ENCODE peak calls at places on chromosome 10, in seven cellular contexts. One of them, this sample, is unnamed.

GRCh38 chr10:78865518-78865835 is 203.3 kb upstream of the ZMIZ1 start:
- DNase-seq in KG1: no peak
- DNase-seq in GM20000: no peak
- DNase-seq in Ammon's horn: peak; percentile 75
- DNase-seq in GDM1: no peak
- DNase-seq in fibroblast of pulmonary artery: peak; percentile 13
- DNase-seq in T-helper 22 cell: no peak
- DNase-seq in this sample: no peak

GRCh38 chr10:47195274-47195885 is 104.6 kb upstream of the GDF10 start:
- DNase-seq in KG1: no peak
- DNase-seq in Ammon's horn: no peak
- DNase-seq in GM20000: no peak
- DNase-seq in GDM1: no peak
- DNase-seq in fibroblast of pulmonary artery: no peak
- DNase-seq in T-helper 22 cell: no peak
- DNase-seq in this sample: no peak

GRCh38 chr10:47269294-47269693 is 30.7 kb upstream of the GDF10 start:
- DNase-seq in KG1: no peak
- DNase-seq in fibroblast of pulmonary artery: no peak
- DNase-seq in Ammon's horn: no peak
- DNase-seq in T-helper 22 cell: no peak
- DNase-seq in GM20000: no peak
- DNase-seq in GDM1: no peak
- DNase-seq in this sample: no peak

GRCh38 chr10:122242266-122242665 is 28.8 kb upstream of the BTBD16 start:
- DNase-seq in Ammon's horn: no peak
- DNase-seq in fibroblast of pulmonary artery: no peak
- DNase-seq in GM20000: no peak
- DNase-seq in T-helper 22 cell: no peak
- DNase-seq in KG1: no peak
- DNase-seq in GDM1: no peak
- DNase-seq in this sample: no peak

GRCh38 chr10:101888251-101888949 is 44.8 kb upstream of the KCNIP2 start:
- DNase-seq in KG1: no peak
- DNase-seq in T-helper 22 cell: no peak
- DNase-seq in fibroblast of pulmonary artery: no peak
- DNase-seq in GM20000: no peak
- DNase-seq in GDM1: no peak
- DNase-seq in Ammon's horn: peak; percentile 56
- DNase-seq in this sample: no peak

GRCh38 chr10:5343979-5344378 is 20.8 kb upstream of the UCN3 start:
- DNase-seq in T-helper 22 cell: no peak
- DNase-seq in fibroblast of pulmonary artery: no peak
- DNase-seq in KG1: no peak
- DNase-seq in Ammon's horn: no peak
- DNase-seq in GDM1: no peak
- DNase-seq in GM20000: no peak
- DNase-seq in this sample: no peak

GRCh38 chr10:119216137-119216536 is 8.8 kb downstream of the GRK5 start:
- DNase-seq in fibroblast of pulmonary artery: no peak
- DNase-seq in GM20000: no peak
- DNase-seq in T-helper 22 cell: no peak
- DNase-seq in GDM1: no peak
- DNase-seq in Ammon's horn: no peak
- DNase-seq in KG1: no peak
- DNase-seq in this sample: no peak

GRCh38 chr10:45555789-45556188 is 116.8 kb downstream of the ZFAND4 start:
- DNase-seq in fibroblast of pulmonary artery: peak; percentile 63
- DNase-seq in KG1: no peak
- DNase-seq in GDM1: no peak
- DNase-seq in GM20000: no peak
- DNase-seq in Ammon's horn: no peak
- DNase-seq in T-helper 22 cell: no peak
- DNase-seq in this sample: no peak

GRCh38 chr10:9605231-9605630 is 1412.4 kb upstream of the CELF2 start:
- DNase-seq in KG1: no peak
- DNase-seq in GDM1: no peak
- DNase-seq in GM20000: no peak
- DNase-seq in T-helper 22 cell: no peak
- DNase-seq in fibroblast of pulmonary artery: no peak
- DNase-seq in Ammon's horn: no peak
- DNase-seq in this sample: no peak

GRCh38 chr10:133391761-133392518 is 2.0 kb upstream of the MTG1 start:
- DNase-seq in Ammon's horn: no peak
- DNase-seq in GM20000: peak; percentile 35
- DNase-seq in GDM1: no peak
- DNase-seq in T-helper 22 cell: no peak
- DNase-seq in KG1: no peak
- DNase-seq in fibroblast of pulmonary artery: no peak
- DNase-seq in this sample: no peak

GRCh38 chr10:76911184-76911583 is 726.4 kb downstream of the KCNMA1 start:
- DNase-seq in T-helper 22 cell: no peak
- DNase-seq in KG1: no peak
- DNase-seq in GDM1: no peak
- DNase-seq in Ammon's horn: peak; percentile 35
- DNase-seq in GM20000: no peak
- DNase-seq in fibroblast of pulmonary artery: no peak
- DNase-seq in this sample: no peak

GRCh38 chr10:29731760-29732159 is 97.0 kb upstream of the SVIL start:
- DNase-seq in KG1: no peak
- DNase-seq in fibroblast of pulmonary artery: no peak
- DNase-seq in T-helper 22 cell: no peak
- DNase-seq in GDM1: no peak
- DNase-seq in GM20000: no peak
- DNase-seq in Ammon's horn: peak; percentile 31
- DNase-seq in this sample: no peak

GRCh38 chr10:19922236-19922963 is 106.2 kb downstream of the PLXDC2 start:
- DNase-seq in Ammon's horn: no peak
- DNase-seq in GM20000: no peak
- DNase-seq in T-helper 22 cell: no peak
- DNase-seq in KG1: no peak
- DNase-seq in GDM1: no peak
- DNase-seq in fibroblast of pulmonary artery: peak; percentile 82
- DNase-seq in this sample: no peak

GRCh38 chr10:67697646-67698245 is 1.8 kb upstream of the CTNNA3 start:
- DNase-seq in fibroblast of pulmonary artery: peak; percentile 74
- DNase-seq in KG1: peak; percentile 2
- DNase-seq in Ammon's horn: peak; percentile 72
- DNase-seq in GM20000: peak; percentile 60
- DNase-seq in T-helper 22 cell: no peak
- DNase-seq in GDM1: peak; percentile 25
- DNase-seq in this sample: no peak

GRCh38 chr10:70540089-70540788 is 61.7 kb downstream of the PALD1 start:
- DNase-seq in GM20000: peak; percentile 74
- DNase-seq in Ammon's horn: no peak
- DNase-seq in T-helper 22 cell: no peak
- DNase-seq in KG1: no peak
- DNase-seq in GDM1: no peak
- DNase-seq in fibroblast of pulmonary artery: peak; percentile 20
- DNase-seq in this sample: no peak

GRCh38 chr10:73908853-73909611 is 1.9 kb upstream of the PLAU start:
- DNase-seq in GDM1: peak; percentile 28
- DNase-seq in T-helper 22 cell: peak; percentile 36
- DNase-seq in Ammon's horn: no peak
- DNase-seq in GM20000: peak; percentile 77
- DNase-seq in fibroblast of pulmonary artery: peak; percentile 95
- DNase-seq in KG1: no peak
- DNase-seq in this sample: peak; percentile 27

GRCh38 chr10:71684356-71685173 is 35.0 kb downstream of the C10orf105 start:
- DNase-seq in T-helper 22 cell: no peak
- DNase-seq in fibroblast of pulmonary artery: no peak
- DNase-seq in GDM1: no peak
- DNase-seq in GM20000: no peak
- DNase-seq in Ammon's horn: no peak
- DNase-seq in KG1: no peak
- DNase-seq in this sample: no peak

GRCh38 chr10:129224065-129224464 is 243.0 kb upstream of the MGMT start:
- DNase-seq in T-helper 22 cell: no peak
- DNase-seq in Ammon's horn: no peak
- DNase-seq in GDM1: no peak
- DNase-seq in KG1: no peak
- DNase-seq in fibroblast of pulmonary artery: no peak
- DNase-seq in GM20000: no peak
- DNase-seq in this sample: no peak

GRCh38 chr10:131964298-131964697 is 17.4 kb downstream of the BNIP3 start:
- DNase-seq in Ammon's horn: no peak
- DNase-seq in GDM1: no peak
- DNase-seq in KG1: no peak
- DNase-seq in fibroblast of pulmonary artery: no peak
- DNase-seq in GM20000: no peak
- DNase-seq in T-helper 22 cell: no peak
- DNase-seq in this sample: no peak

GRCh38 chr10:113849140-113849803 is 4.6 kb downstream of the DCLRE1A start:
- DNase-seq in GM20000: no peak
- DNase-seq in KG1: no peak
- DNase-seq in fibroblast of pulmonary artery: no peak
- DNase-seq in GDM1: no peak
- DNase-seq in Ammon's horn: no peak
- DNase-seq in T-helper 22 cell: no peak
- DNase-seq in this sample: no peak

GRCh38 chr10:69004821-69005220 is 16.2 kb downstream of the KIFBP start:
- DNase-seq in GDM1: peak; percentile 1
- DNase-seq in KG1: peak; percentile 18
- DNase-seq in T-helper 22 cell: no peak
- DNase-seq in Ammon's horn: no peak
- DNase-seq in fibroblast of pulmonary artery: peak; percentile 81
- DNase-seq in GM20000: peak; percentile 56
- DNase-seq in this sample: no peak

GRCh38 chr10:133058267-133059092 is 29.2 kb upstream of the ADGRA1 start:
- DNase-seq in GM20000: no peak
- DNase-seq in T-helper 22 cell: no peak
- DNase-seq in Ammon's horn: no peak
- DNase-seq in fibroblast of pulmonary artery: no peak
- DNase-seq in KG1: no peak
- DNase-seq in GDM1: peak; percentile 39
- DNase-seq in this sample: no peak

This sample was measured in effector memory CD4-positive, alpha-beta T cell.